ENCODE peak calls at places on chromosomes 7 and 10, in seven cellular contexts. I is activated effector memory CD4-positive, alpha-beta T cell treated with anti-CD3 and anti-CD28 coated beads, Interleukin-2, amount 50 U/mL, for 16 hours; T is cardiac fibroblast; G is Ammon's horn; Y is activated CD4-positive, alpha-beta T cell treated with anti-CD3 and anti-CD28 coated beads, Interleukin-2, amount 50 U/mL, for 1 hour; D is activated naive CD4-positive, alpha-beta T cell treated with anti-CD3 and anti-CD28 coated beads for 36 hours; N is bronchial epithelial cell. S is an unnamed sample.

GRCh38 chr7:137976700-137977099 is 25.2 kb downstream of the CREB3L2 start:
- DNase-seq in T (no peak), G (no peak), I (no peak), Y (no peak), D (no peak), N (no peak), S (no peak)

GRCh38 chr10:4678023-4678950 is 147.7 kb upstream of the AKR1E2 start:
- DNase-seq in D (no peak), I (no peak), G (no peak), T (peak; percentile 89), Y (no peak), N (peak; percentile 98), S (no peak)

GRCh38 chr10:18136056-18136916 is 3.9 kb upstream of the CACNB2 start:
- DNase-seq in D (no peak), I (no peak), N (no peak), T (no peak), Y (no peak), G (no peak), S (no peak)

GRCh38 chr10:43257210-43258031 is 9.4 kb downstream of the RASGEF1A start:
- DNase-seq in D (no peak), T (no peak), I (no peak), Y (no peak), G (no peak), N (no peak), S (no peak)

GRCh38 chr7:48337012-48337621 is 165.9 kb downstream of the ABCA13 start:
- DNase-seq in T (peak; percentile 6), Y (no peak), N (peak; percentile 48), D (no peak), G (peak; percentile 58), I (no peak), S (no peak)

GRCh38 chr10:125016123-125016522 is 74.2 kb downstream of the ZRANB1 start:
- DNase-seq in T (no peak), N (no peak), G (peak; percentile 49), D (no peak), I (no peak), Y (no peak), S (no peak)

GRCh38 chr7:54179321-54180029 is 362.7 kb upstream of the VSTM2A start:
- DNase-seq in N (no peak), Y (no peak), D (no peak), T (no peak), I (no peak), G (no peak), S (no peak)

GRCh38 chr7:113087278-113087998 is 811 bp upstream of the GPR85 start:
- DNase-seq in I (no peak), D (no peak), T (peak; percentile 60), Y (no peak), G (peak; percentile 71), N (peak; percentile 69), S (no peak)

GRCh38 chr7:80729586-80730320 is 91.3 kb downstream of the CD36 start:
- DNase-seq in N (no peak), T (peak; percentile 79), G (no peak), D (no peak), I (no peak), Y (no peak), S (no peak)

GRCh38 chr10:27695704-27696103 is 49.9 kb downstream of the MKX start:
- DNase-seq in G (no peak), I (no peak), N (no peak), T (no peak), Y (no peak), D (no peak), S (no peak)

GRCh38 chr10:154348-154747 is 19.1 kb downstream of the ZMYND11 start:
- DNase-seq in T (no peak), D (peak; percentile 25), G (no peak), Y (no peak), N (no peak), I (no peak), S (no peak)

GRCh38 chr10:77299257-77299656 is 338.4 kb downstream of the KCNMA1 start:
- DNase-seq in Y (no peak), T (no peak), D (no peak), G (no peak), N (no peak), I (no peak), S (no peak)

S was measured in Caco-2.